ENCODE peak calls at places on chromosomes 2 and 18, in five cellular contexts. J, T, R, F and Y are unnamed samples.

GRCh38 chr18:35432565-35433001 is 55.4 kb upstream of the ZNF396 start:
- DNase-seq in J (no peak), T (no peak), R (no peak), F (no peak), Y (peak; percentile 29)

GRCh38 chr2:196242131-196242620 is 70.8 kb upstream of the STK17B start:
- DNase-seq in J (peak; percentile 58), T (no peak), R (peak; percentile 19), F (no peak), Y (peak; percentile 76)

GRCh38 chr2:67895171-67895941 is 167.4 kb downstream of the C1D start:
- DNase-seq in J (no peak), T (no peak), R (peak; percentile 59), F (no peak), Y (peak; percentile 19)

GRCh38 chr2:128346291-128346690 is 27.6 kb upstream of the HS6ST1 start:
- DNase-seq in J (no peak), T (no peak), R (no peak), F (no peak), Y (no peak)

GRCh38 chr2:154912215-154912614 is 213.7 kb downstream of the KCNJ3 start:
- DNase-seq in J (no peak), T (peak; percentile 67), R (no peak), F (no peak), Y (no peak)

GRCh38 chr2:239818086-239818485 is 207.1 kb downstream of the NDUFA10 start:
- DNase-seq in J (no peak), T (no peak), R (no peak), F (no peak), Y (no peak)

GRCh38 chr2:43906448-43907122 is 67.8 kb downstream of the ABCG8 start:
- DNase-seq in J (no peak), T (no peak), R (no peak), F (no peak), Y (no peak)

GRCh38 chr18:76252880-76253279 is 242.2 kb downstream of the ZNF516 start:
- DNase-seq in J (no peak), T (no peak), R (no peak), F (no peak), Y (no peak)

GRCh38 chr2:7430869-7431641 is 513.8 kb downstream of the RNF144A start:
- DNase-seq in J (no peak), T (no peak), R (no peak), F (no peak), Y (peak; percentile 45)

GRCh38 chr18:55320399-55321255 is 267.4 kb downstream of the TCF4 start:
- DNase-seq in J (peak; percentile 56), T (peak; percentile 68), R (peak; percentile 33), F (no peak), Y (no peak)

GRCh38 chr2:196012314-196012713 is 56.3 kb downstream of the DNAH7 start:
- DNase-seq in J (no peak), T (no peak), R (no peak), F (no peak), Y (no peak)

GRCh38 chr2:120910069-120910468 is 174.4 kb downstream of the GLI2 start:
- DNase-seq in J (no peak), T (peak; percentile 63), R (no peak), F (no peak), Y (no peak)